ENCODE peak calls at places on chromosomes 11 and 22, in eight cellular contexts. One of them, this sample, is unnamed.

GRCh38 chr11:1994121-1994520 is 3.5 kb downstream of the H19 start:
- DNase-seq in stimulated activated effector memory CD8-positive, alpha-beta T cell treated with anti-CD3 and anti-CD28 coated beads, Interleukin-12 subunit alpha, Interleukin-12 subunit beta, amount 100 ng/mL, for 72 hours: no peak
- DNase-seq in mammary epithelial cell: no peak
- DNase-seq in WTC11: no peak
- DNase-seq in body of pancreas: peak; percentile 4
- DNase-seq in NCI-H1930: no peak
- DNase-seq in GM23338: no peak
- DNase-seq in fibroblast of the conjunctiva: peak; percentile 3
- DNase-seq in this sample: no peak

GRCh38 chr22:42270512-42271190 is at the start of gene TCF20:
- DNase-seq in stimulated activated effector memory CD8-positive, alpha-beta T cell treated with anti-CD3 and anti-CD28 coated beads, Interleukin-12 subunit alpha, Interleukin-12 subunit beta, amount 100 ng/mL, for 72 hours: peak; percentile 82
- DNase-seq in mammary epithelial cell: peak; percentile 70
- DNase-seq in WTC11: peak; percentile 73
- DNase-seq in body of pancreas: peak; percentile 75
- DNase-seq in NCI-H1930: peak; percentile 32
- DNase-seq in GM23338: peak; percentile 89
- DNase-seq in fibroblast of the conjunctiva: no peak
- DNase-seq in this sample: peak; percentile 25

GRCh38 chr22:49566693-49567092 is 261.0 kb downstream of the BRD1 start:
- DNase-seq in stimulated activated effector memory CD8-positive, alpha-beta T cell treated with anti-CD3 and anti-CD28 coated beads, Interleukin-12 subunit alpha, Interleukin-12 subunit beta, amount 100 ng/mL, for 72 hours: no peak
- DNase-seq in mammary epithelial cell: no peak
- DNase-seq in WTC11: no peak
- DNase-seq in body of pancreas: peak; percentile 6
- DNase-seq in NCI-H1930: no peak
- DNase-seq in GM23338: no peak
- DNase-seq in fibroblast of the conjunctiva: no peak
- DNase-seq in this sample: no peak

GRCh38 chr11:117857734-117858369 is 18.6 kb downstream of the FXYD6 start:
- DNase-seq in stimulated activated effector memory CD8-positive, alpha-beta T cell treated with anti-CD3 and anti-CD28 coated beads, Interleukin-12 subunit alpha, Interleukin-12 subunit beta, amount 100 ng/mL, for 72 hours: no peak
- DNase-seq in mammary epithelial cell: no peak
- DNase-seq in WTC11: no peak
- DNase-seq in body of pancreas: no peak
- DNase-seq in NCI-H1930: no peak
- DNase-seq in GM23338: no peak
- DNase-seq in fibroblast of the conjunctiva: no peak
- DNase-seq in this sample: no peak

GRCh38 chr22:49247194-49247924 is 580.3 kb downstream of the BRD1 start:
- DNase-seq in stimulated activated effector memory CD8-positive, alpha-beta T cell treated with anti-CD3 and anti-CD28 coated beads, Interleukin-12 subunit alpha, Interleukin-12 subunit beta, amount 100 ng/mL, for 72 hours: no peak
- DNase-seq in mammary epithelial cell: no peak
- DNase-seq in WTC11: no peak
- DNase-seq in body of pancreas: no peak
- DNase-seq in NCI-H1930: no peak
- DNase-seq in GM23338: no peak
- DNase-seq in fibroblast of the conjunctiva: no peak
- DNase-seq in this sample: no peak

GRCh38 chr11:75490221-75491181 is 35.2 kb downstream of the GDPD5 start:
- DNase-seq in stimulated activated effector memory CD8-positive, alpha-beta T cell treated with anti-CD3 and anti-CD28 coated beads, Interleukin-12 subunit alpha, Interleukin-12 subunit beta, amount 100 ng/mL, for 72 hours: no peak
- DNase-seq in mammary epithelial cell: peak; percentile 32
- DNase-seq in WTC11: peak; percentile 36
- DNase-seq in body of pancreas: no peak
- DNase-seq in NCI-H1930: no peak
- DNase-seq in GM23338: peak; percentile 67
- DNase-seq in fibroblast of the conjunctiva: no peak
- DNase-seq in this sample: no peak

GRCh38 chr11:19714387-19715363 is 2.0 kb downstream of the NAV2 start:
- DNase-seq in stimulated activated effector memory CD8-positive, alpha-beta T cell treated with anti-CD3 and anti-CD28 coated beads, Interleukin-12 subunit alpha, Interleukin-12 subunit beta, amount 100 ng/mL, for 72 hours: no peak
- DNase-seq in mammary epithelial cell: peak; percentile 19
- DNase-seq in WTC11: peak; percentile 47
- DNase-seq in body of pancreas: peak; percentile 63
- DNase-seq in NCI-H1930: no peak
- DNase-seq in GM23338: peak; percentile 65
- DNase-seq in fibroblast of the conjunctiva: peak; percentile 31
- DNase-seq in this sample: no peak

GRCh38 chr22:46321387-46321775 is 14.1 kb upstream of the TRMU start:
- DNase-seq in stimulated activated effector memory CD8-positive, alpha-beta T cell treated with anti-CD3 and anti-CD28 coated beads, Interleukin-12 subunit alpha, Interleukin-12 subunit beta, amount 100 ng/mL, for 72 hours: no peak
- DNase-seq in mammary epithelial cell: no peak
- DNase-seq in WTC11: no peak
- DNase-seq in body of pancreas: no peak
- DNase-seq in NCI-H1930: no peak
- DNase-seq in GM23338: no peak
- DNase-seq in fibroblast of the conjunctiva: no peak
- DNase-seq in this sample: no peak

GRCh38 chr22:28810839-28811491 is 10.6 kb upstream of the XBP1 start:
- DNase-seq in stimulated activated effector memory CD8-positive, alpha-beta T cell treated with anti-CD3 and anti-CD28 coated beads, Interleukin-12 subunit alpha, Interleukin-12 subunit beta, amount 100 ng/mL, for 72 hours: peak; percentile 73
- DNase-seq in mammary epithelial cell: no peak
- DNase-seq in WTC11: no peak
- DNase-seq in body of pancreas: no peak
- DNase-seq in NCI-H1930: no peak
- DNase-seq in GM23338: no peak
- DNase-seq in fibroblast of the conjunctiva: no peak
- DNase-seq in this sample: no peak

GRCh38 chr22:31090217-31091085 is 9.3 kb downstream of the SMTN start:
- DNase-seq in stimulated activated effector memory CD8-positive, alpha-beta T cell treated with anti-CD3 and anti-CD28 coated beads, Interleukin-12 subunit alpha, Interleukin-12 subunit beta, amount 100 ng/mL, for 72 hours: no peak
- DNase-seq in mammary epithelial cell: no peak
- DNase-seq in WTC11: no peak
- DNase-seq in body of pancreas: no peak
- DNase-seq in NCI-H1930: no peak
- DNase-seq in GM23338: no peak
- DNase-seq in fibroblast of the conjunctiva: no peak
- DNase-seq in this sample: no peak

GRCh38 chr22:19875531-19876313 is 21.0 kb upstream of the GNB1L start:
- DNase-seq in stimulated activated effector memory CD8-positive, alpha-beta T cell treated with anti-CD3 and anti-CD28 coated beads, Interleukin-12 subunit alpha, Interleukin-12 subunit beta, amount 100 ng/mL, for 72 hours: no peak
- DNase-seq in mammary epithelial cell: no peak
- DNase-seq in WTC11: peak; percentile 7
- DNase-seq in body of pancreas: peak; percentile 12
- DNase-seq in NCI-H1930: no peak
- DNase-seq in GM23338: no peak
- DNase-seq in fibroblast of the conjunctiva: no peak
- DNase-seq in this sample: no peak

GRCh38 chr22:49008682-49009235 is 818.9 kb downstream of the BRD1 start:
- DNase-seq in stimulated activated effector memory CD8-positive, alpha-beta T cell treated with anti-CD3 and anti-CD28 coated beads, Interleukin-12 subunit alpha, Interleukin-12 subunit beta, amount 100 ng/mL, for 72 hours: peak; percentile 23
- DNase-seq in mammary epithelial cell: no peak
- DNase-seq in WTC11: no peak
- DNase-seq in body of pancreas: no peak
- DNase-seq in NCI-H1930: no peak
- DNase-seq in GM23338: no peak
- DNase-seq in fibroblast of the conjunctiva: no peak
- DNase-seq in this sample: no peak

GRCh38 chr11:117883063-117883462 is 6.6 kb upstream of the FXYD6 start:
- DNase-seq in stimulated activated effector memory CD8-positive, alpha-beta T cell treated with anti-CD3 and anti-CD28 coated beads, Interleukin-12 subunit alpha, Interleukin-12 subunit beta, amount 100 ng/mL, for 72 hours: no peak
- DNase-seq in mammary epithelial cell: no peak
- DNase-seq in WTC11: no peak
- DNase-seq in body of pancreas: no peak
- DNase-seq in NCI-H1930: no peak
- DNase-seq in GM23338: no peak
- DNase-seq in fibroblast of the conjunctiva: no peak
- DNase-seq in this sample: no peak

GRCh38 chr11:17476317-17477083 is at the start of gene ABCC8:
- DNase-seq in stimulated activated effector memory CD8-positive, alpha-beta T cell treated with anti-CD3 and anti-CD28 coated beads, Interleukin-12 subunit alpha, Interleukin-12 subunit beta, amount 100 ng/mL, for 72 hours: no peak
- DNase-seq in mammary epithelial cell: peak; percentile 15
- DNase-seq in WTC11: peak; percentile 58
- DNase-seq in body of pancreas: no peak
- DNase-seq in NCI-H1930: peak; percentile 25
- DNase-seq in GM23338: peak; percentile 71
- DNase-seq in fibroblast of the conjunctiva: no peak
- DNase-seq in this sample: no peak

GRCh38 chr11:73950869-73951710 is at the start of gene DNAJB13:
- DNase-seq in stimulated activated effector memory CD8-positive, alpha-beta T cell treated with anti-CD3 and anti-CD28 coated beads, Interleukin-12 subunit alpha, Interleukin-12 subunit beta, amount 100 ng/mL, for 72 hours: peak; percentile 51
- DNase-seq in mammary epithelial cell: peak; percentile 43
- DNase-seq in WTC11: peak; percentile 75
- DNase-seq in body of pancreas: peak; percentile 49
- DNase-seq in NCI-H1930: no peak
- DNase-seq in GM23338: peak; percentile 88
- DNase-seq in fibroblast of the conjunctiva: no peak
- DNase-seq in this sample: no peak

GRCh38 chr11:12585861-12586260 is 88.4 kb upstream of the TEAD1 start:
- DNase-seq in stimulated activated effector memory CD8-positive, alpha-beta T cell treated with anti-CD3 and anti-CD28 coated beads, Interleukin-12 subunit alpha, Interleukin-12 subunit beta, amount 100 ng/mL, for 72 hours: no peak
- DNase-seq in mammary epithelial cell: no peak
- DNase-seq in WTC11: no peak
- DNase-seq in body of pancreas: no peak
- DNase-seq in NCI-H1930: no peak
- DNase-seq in GM23338: no peak
- DNase-seq in fibroblast of the conjunctiva: peak; percentile 47
- DNase-seq in this sample: no peak

GRCh38 chr22:46454910-46455269 is 82.5 kb downstream of the CELSR1 start:
- DNase-seq in stimulated activated effector memory CD8-positive, alpha-beta T cell treated with anti-CD3 and anti-CD28 coated beads, Interleukin-12 subunit alpha, Interleukin-12 subunit beta, amount 100 ng/mL, for 72 hours: no peak
- DNase-seq in mammary epithelial cell: peak; percentile 98
- DNase-seq in WTC11: no peak
- DNase-seq in body of pancreas: no peak
- DNase-seq in NCI-H1930: no peak
- DNase-seq in GM23338: no peak
- DNase-seq in fibroblast of the conjunctiva: no peak
- DNase-seq in this sample: no peak